ENCODE peak calls at places on chromosomes 7 and 10, in six cellular contexts. J, V, X, Z, L and P are unnamed samples.

GRCh38 chr10:43880160-43880559 is 231.5 kb upstream of the ZNF32 start:
- DNase-seq in L (no peak), Z (no peak), V (no peak), X (no peak), J (no peak), P (no peak)

GRCh38 chr10:133357293-133358151 is at the start of gene FUOM:
- DNase-seq in X (no peak), J (peak), Z (no peak), V (no peak), L (peak), P (peak)

GRCh38 chr7:2002561-2003450 is 229.9 kb downstream of the MAD1L1 start:
- DNase-seq in X (no peak), V (no peak), L (no peak), J (no peak), Z (no peak), P (peak)

GRCh38 chr7:55100172-55100961 is 81.5 kb downstream of the EGFR start:
- DNase-seq in L (no peak), V (no peak), X (no peak), J (no peak), Z (peak), P (no peak)

GRCh38 chr10:95759233-95759826 is 3.4 kb downstream of the ENTPD1 start:
- DNase-seq in X (no peak), L (no peak), J (no peak), V (no peak), Z (no peak), P (no peak)

GRCh38 chr10:46520381-46520780 is 36.1 kb downstream of the GPRIN2 start:
- DNase-seq in X (no peak), V (no peak), Z (no peak), L (no peak), J (no peak), P (no peak)

GRCh38 chr7:101753316-101753715 is 64.1 kb upstream of the CUX1 start:
- DNase-seq in L (no peak), V (no peak), Z (no peak), X (no peak), J (no peak), P (no peak)

GRCh38 chr7:159121068-159121467 is 23.6 kb downstream of the VIPR2 start:
- DNase-seq in X (no peak), J (no peak), Z (peak), V (no peak), L (no peak), P (no peak)

GRCh38 chr10:103665439-103665838 is 171.9 kb downstream of the NEURL1 start:
- DNase-seq in X (no peak), V (no peak), L (no peak), Z (no peak), J (no peak), P (no peak)

GRCh38 chr7:1883031-1883761 is 213.1 kb downstream of the ELFN1 start:
- DNase-seq in V (no peak), J (peak), X (no peak), Z (no peak), L (no peak), P (no peak)

GRCh38 chr10:63209703-63210102 is 76.6 kb downstream of the NRBF2 start:
- DNase-seq in X (no peak), L (no peak), Z (no peak), V (no peak), J (no peak), P (no peak)

GRCh38 chr10:11014671-11015141 is 3.0 kb upstream of the CELF2 start:
- DNase-seq in L (no peak), J (no peak), Z (no peak), V (no peak), X (no peak), P (no peak)

GRCh38 chr10:82150123-82150900 is 275.3 kb downstream of the NRG3 start:
- DNase-seq in L (no peak), X (peak), V (no peak), J (peak), Z (no peak), P (no peak)

GRCh38 chr7:28160551-28160991 is 20.0 kb downstream of the JAZF1 start:
- DNase-seq in X (no peak), L (no peak), V (no peak), J (no peak), Z (no peak), P (no peak)

GRCh38 chr10:84540617-84541288 is 212.4 kb downstream of the CCSER2 start:
- DNase-seq in J (peak), L (peak), X (peak), Z (no peak), V (no peak), P (peak)
- TF ChIP-seq CTCF in J (peak), L (peak), X (peak), Z (peak), V (peak), P (no peak)

GRCh38 chr10:113980408-113981087 is 63.1 kb upstream of the ADRB1 start:
- DNase-seq in J (no peak), X (no peak), L (no peak), V (no peak), Z (no peak), P (no peak)
- TF ChIP-seq CTCF in J (peak), X (no peak), L (peak), V (no peak), Z (no peak), P (no peak)

GRCh38 chr7:146126767-146127509 is 10.3 kb downstream of the CNTNAP2 start:
- DNase-seq in X (no peak), J (no peak), Z (no peak), V (no peak), L (no peak), P (no peak)

GRCh38 chr7:146129997-146130396 is 13.4 kb downstream of the CNTNAP2 start:
- DNase-seq in J (no peak), V (no peak), L (no peak), Z (no peak), X (no peak), P (no peak)

GRCh38 chr7:146131701-146132100 is 15.1 kb downstream of the CNTNAP2 start:
- DNase-seq in L (no peak), X (no peak), Z (no peak), J (no peak), V (no peak), P (no peak)

GRCh38 chr7:146123715-146124114 is 7.1 kb downstream of the CNTNAP2 start:
- DNase-seq in X (no peak), V (no peak), L (no peak), Z (no peak), J (no peak), P (no peak)

DNA sequence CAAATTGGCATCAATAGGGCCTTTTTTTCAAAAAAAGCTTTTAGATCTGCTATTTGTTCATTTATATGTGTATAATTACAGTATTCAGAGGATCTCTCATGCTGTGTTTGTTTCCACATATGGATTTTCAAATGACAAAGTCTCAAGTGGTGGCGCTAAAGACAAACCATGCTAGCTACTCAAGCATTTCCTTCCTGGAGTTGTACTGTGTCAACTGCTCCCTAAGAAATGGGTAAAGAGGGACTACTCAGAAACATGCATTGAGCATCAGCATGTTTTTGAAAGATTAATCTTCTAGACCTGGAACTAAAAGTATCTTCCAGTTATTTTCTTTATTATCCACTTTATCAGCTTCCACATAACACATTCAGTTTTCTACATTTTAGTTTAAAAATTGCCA is 12.7 kb downstream of the CNTNAP2 start:
- DNase-seq in X (no peak), V (no peak), J (no peak), L (no peak), Z (no peak), P (no peak)
- TF ChIP-seq CTCF in X (no peak), V (no peak), J (no peak), L (no peak), Z (no peak), P (no peak)

DNA sequence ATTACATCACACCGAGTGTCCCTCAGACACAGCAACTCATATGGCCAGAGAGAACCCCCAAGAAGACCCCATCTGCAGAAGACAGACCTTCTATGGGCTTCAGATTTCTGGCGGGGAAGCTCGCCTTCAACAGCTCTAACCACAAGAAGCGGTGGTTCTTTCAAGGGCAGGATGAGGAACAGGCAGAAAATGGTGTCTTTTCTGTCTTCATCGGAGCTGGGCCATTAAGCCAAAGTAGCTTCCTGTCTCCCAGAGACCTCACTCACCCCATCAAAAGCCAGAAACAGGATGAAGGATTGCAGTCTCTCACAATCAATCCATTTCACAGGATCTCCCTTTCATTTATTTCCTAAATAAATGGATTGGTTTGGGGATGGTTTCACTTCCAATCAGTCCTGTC is 149.1 kb downstream of the HERPUD2 start:
- DNase-seq in Z (no peak), V (no peak), L (no peak), J (no peak), X (no peak), P (no peak)
- TF ChIP-seq CTCF in Z (no peak), V (no peak), L (no peak), J (no peak), X (no peak), P (no peak)

GRCh38 chr10:4282496-4282895 is 497.5 kb upstream of the KLF6 start:
- DNase-seq in Z (no peak), V (no peak), X (no peak), L (no peak), J (no peak), P (no peak)

GRCh38 chr10:4281207-4281825 is 496.3 kb upstream of the KLF6 start:
- DNase-seq in X (no peak), Z (no peak), V (no peak), J (no peak), L (no peak), P (no peak)

GRCh38 chr10:4280481-4281206 is 495.6 kb upstream of the KLF6 start:
- DNase-seq in L (no peak), J (peak), X (no peak), Z (no peak), V (no peak), P (no peak)

GRCh38 chr10:4285121-4285520 is 500.1 kb upstream of the KLF6 start:
- DNase-seq in V (no peak), L (no peak), Z (no peak), X (no peak), J (no peak), P (no peak)

GRCh38 chr10:4283841-4284610 is 499.0 kb upstream of the KLF6 start:
- DNase-seq in J (peak), V (peak), X (peak), L (no peak), Z (peak), P (no peak)
- TF ChIP-seq CTCF in J (no peak), V (no peak), X (no peak), L (no peak), Z (no peak), P (no peak)

DNA sequence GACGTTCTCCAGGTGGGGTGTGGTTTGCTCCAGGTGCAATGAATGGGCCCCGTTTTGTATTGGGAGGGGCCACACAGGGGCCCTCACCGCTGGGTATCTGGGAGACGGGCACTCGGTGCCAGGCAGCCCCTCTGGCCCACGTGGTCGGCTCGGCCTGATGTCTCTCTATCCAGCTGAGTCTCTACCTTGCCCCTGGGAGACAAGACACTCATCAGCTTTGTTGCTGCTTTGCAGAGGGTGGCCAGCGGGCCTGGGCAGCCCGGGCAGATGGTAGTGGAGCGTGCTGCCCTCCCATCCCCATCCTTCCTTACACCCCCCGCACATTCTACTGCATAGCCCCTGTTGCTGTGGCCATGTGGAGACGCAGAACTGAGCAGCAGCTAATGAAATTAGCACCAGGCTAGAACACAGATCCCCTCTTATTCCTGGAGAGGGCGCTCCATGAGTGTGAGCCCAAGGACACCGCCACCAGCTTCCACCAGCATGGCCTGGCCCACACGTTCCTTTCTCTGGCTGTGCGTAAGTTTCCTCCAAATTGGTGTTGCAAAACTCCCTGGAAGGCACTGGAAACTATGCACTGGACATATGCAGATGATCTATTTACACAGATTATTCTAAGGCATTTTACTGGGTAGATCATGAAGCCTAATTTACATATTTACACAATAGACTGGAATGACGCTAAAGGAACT is 455.8 kb upstream of the FOXK1 start:
- DNase-seq in L (no peak), X (no peak), V (no peak), Z (no peak), J (no peak), P (no peak)
- TF ChIP-seq CTCF in L (no peak), X (no peak), V (no peak), Z (no peak), J (no peak), P (no peak)

GRCh38 chr10:24952146-24952700 is at the start of gene PRTFDC1:
- DNase-seq in L (peak), J (peak), X (no peak), V (peak), Z (peak), P (peak)
- TF ChIP-seq CTCF in L (peak), J (no peak), X (no peak), V (no peak), Z (no peak), P (no peak)

DNA sequence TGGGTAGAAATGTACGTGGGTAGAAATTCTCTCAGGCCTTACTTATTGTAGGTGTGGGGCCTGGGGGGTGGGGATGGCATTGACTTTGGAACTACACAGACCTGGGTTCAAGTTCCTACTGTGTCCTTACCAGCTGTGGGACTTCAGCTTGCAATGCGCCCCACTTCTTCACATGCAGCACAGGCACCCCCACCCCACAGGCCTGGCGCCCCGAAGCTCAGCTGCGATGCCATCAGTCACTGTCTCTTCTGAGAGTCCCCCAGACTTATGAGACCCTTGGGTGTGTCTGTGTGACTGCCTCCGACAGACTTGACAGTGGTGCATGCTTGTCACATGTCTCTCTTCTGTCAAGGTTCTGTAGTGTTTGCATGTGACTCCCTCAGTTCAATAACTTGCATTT is 3.1 kb upstream of the AP5Z1 start:
- DNase-seq in L (no peak), V (no peak), J (no peak), Z (no peak), X (no peak), P (no peak)
- TF ChIP-seq CTCF in L (no peak), V (no peak), J (no peak), Z (no peak), X (no peak), P (no peak)

DNA sequence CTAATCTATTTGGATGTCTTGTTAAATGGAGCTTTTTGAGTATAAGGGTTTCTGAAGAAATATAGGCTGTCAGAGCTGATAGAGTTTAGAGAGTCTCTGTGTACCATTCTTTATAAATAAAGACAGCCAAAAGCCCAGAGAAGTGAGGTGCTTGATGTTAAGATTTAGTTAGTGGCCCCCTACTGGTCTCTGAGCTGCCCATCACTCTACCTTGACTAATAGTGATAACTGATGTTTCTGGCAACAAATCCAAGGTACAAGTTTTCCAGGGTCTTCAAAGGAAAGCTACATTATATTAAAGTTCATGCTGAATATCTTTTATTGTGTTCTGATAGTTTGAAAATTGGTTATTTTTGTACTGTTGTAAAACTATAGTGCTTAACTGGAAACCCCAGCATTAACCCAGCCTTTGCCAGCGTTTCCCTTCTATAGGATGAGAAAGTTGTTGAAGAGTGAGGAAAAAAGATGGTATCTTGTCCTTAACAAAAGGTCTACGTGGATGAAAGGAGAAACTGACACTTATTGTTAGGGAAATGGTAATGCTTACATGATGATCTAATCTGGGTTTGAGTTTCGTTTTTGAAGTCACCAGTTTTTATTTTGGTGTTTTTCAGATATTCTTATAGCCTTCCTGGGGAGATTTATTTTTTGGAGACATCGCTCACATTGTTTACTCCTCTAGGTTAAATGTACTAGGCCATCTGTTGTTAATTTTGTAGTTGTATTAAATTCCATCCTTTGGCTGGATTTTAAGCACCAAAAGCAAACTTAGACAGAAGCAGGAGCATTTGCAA is 79.0 kb downstream of the AUTS2 start:
- DNase-seq in J (no peak), X (no peak), L (no peak), V (no peak), Z (no peak), P (no peak)
- TF ChIP-seq CTCF in J (peak), X (no peak), L (peak), V (no peak), Z (no peak), P (no peak)